ENCODE peak calls at places on chromosome 7, in four cellular contexts. Y is ovary, G is right lobe of liver, S is A549. M is an unnamed sample.

GRCh38 chr7:70285176-70285575 is 686.9 kb downstream of the AUTS2 start:
- DNase-seq in Y (no peak), G (no peak), S (no peak), M (no peak)

GRCh38 chr7:106347229-106347833 is 62.5 kb upstream of the NAMPT start:
- DNase-seq in Y (no peak), G (no peak), S (no peak), M (no peak)

GRCh38 chr7:155456772-155457543 is 971 bp upstream of the EN2 start:
- DNase-seq in Y (peak; percentile 85), G (peak; percentile 54), S (peak; percentile 85), M (peak; percentile 79)

GRCh38 chr7:76074972-76075370 is 27.1 kb downstream of the MDH2 start:
- DNase-seq in Y (no peak), G (no peak), S (no peak), M (no peak)

GRCh38 chr7:151290355-151290760 is 41.9 kb upstream of the SMARCD3 start:
- DNase-seq in Y (no peak), G (no peak), S (no peak), M (no peak)

GRCh38 chr7:138097064-138097741 is 20.9 kb downstream of the AKR1D1 start:
- DNase-seq in Y (no peak), G (peak; percentile 39), S (peak; percentile 31), M (no peak)

GRCh38 chr7:102138676-102139075 is 148.0 kb upstream of the SH2B2 start:
- DNase-seq in Y (no peak), G (no peak), S (no peak), M (no peak)

GRCh38 chr7:148209643-148210042 is 380.9 kb upstream of the C7orf33 start:
- DNase-seq in Y (no peak), G (no peak), S (no peak), M (no peak)

GRCh38 chr7:82210422-82211184 is 233.0 kb downstream of the CACNA2D1 start:
- DNase-seq in Y (no peak), G (no peak), S (no peak), M (no peak)

GRCh38 chr7:95205821-95206220 is 118.5 kb downstream of the PON1 start:
- DNase-seq in Y (no peak), G (no peak), S (peak; percentile 9), M (no peak)

GRCh38 chr7:16320261-16320660 is 101.1 kb downstream of the CRPPA start:
- DNase-seq in Y (no peak), G (no peak), S (no peak), M (no peak)

GRCh38 chr7:149855368-149856305 is 17.5 kb downstream of the ZNF862 start:
- DNase-seq in Y (no peak), G (no peak), S (no peak), M (no peak)

GRCh38 chr7:2956526-2957368 is 86.9 kb downstream of the CARD11 start:
- DNase-seq in Y (no peak), G (no peak), S (peak; percentile 76), M (no peak)

GRCh38 chr7:155680864-155681263 is 36.4 kb downstream of the RBM33 start:
- DNase-seq in Y (no peak), G (no peak), S (no peak), M (no peak)

GRCh38 chr7:159028456-159029401 is 115.9 kb downstream of the VIPR2 start:
- DNase-seq in Y (peak; percentile 40), G (no peak), S (no peak), M (no peak)

GRCh38 chr7:99040104-99040958 is 103.6 kb downstream of the SMURF1 start:
- DNase-seq in Y (peak; percentile 88), G (peak; percentile 63), S (peak; percentile 90), M (peak; percentile 74)

GRCh38 chr7:150357277-150357676 is 11.3 kb upstream of the REPIN1 start:
- DNase-seq in Y (no peak), G (no peak), S (no peak), M (no peak)

GRCh38 chr7:45978010-45978681 is 57.1 kb upstream of the IGFBP3 start:
- DNase-seq in Y (no peak), G (peak; percentile 38), S (peak; percentile 99), M (no peak)

GRCh38 chr7:157056246-157056645 is 45.8 kb upstream of the MNX1 start:
- DNase-seq in Y (no peak), G (no peak), S (no peak), M (no peak)

GRCh38 chr7:143295870-143296269 is 7.7 kb downstream of the CASP2 start:
- DNase-seq in Y (no peak), G (no peak), S (no peak), M (no peak)

GRCh38 chr7:32116436-32116835 is 46.2 kb upstream of the PDE1C start:
- DNase-seq in Y (no peak), G (no peak), S (no peak), M (no peak)

GRCh38 chr7:155230169-155230593 is 67.5 kb upstream of the INSIG1 start:
- DNase-seq in Y (no peak), G (no peak), S (peak; percentile 90), M (peak; percentile 69)

GRCh38 chr7:156751319-156751718 is 110.7 kb downstream of the RNF32 start:
- DNase-seq in Y (no peak), G (no peak), S (peak; percentile 17), M (no peak)

GRCh38 chr7:40570218-40570617 is 435.4 kb downstream of the SUGCT start:
- DNase-seq in Y (no peak), G (no peak), S (no peak), M (no peak)

GRCh38 chr7:74023786-74024185 is 4.2 kb upstream of the ELN start:
- DNase-seq in Y (no peak), G (no peak), S (no peak), M (no peak)

DNA sequence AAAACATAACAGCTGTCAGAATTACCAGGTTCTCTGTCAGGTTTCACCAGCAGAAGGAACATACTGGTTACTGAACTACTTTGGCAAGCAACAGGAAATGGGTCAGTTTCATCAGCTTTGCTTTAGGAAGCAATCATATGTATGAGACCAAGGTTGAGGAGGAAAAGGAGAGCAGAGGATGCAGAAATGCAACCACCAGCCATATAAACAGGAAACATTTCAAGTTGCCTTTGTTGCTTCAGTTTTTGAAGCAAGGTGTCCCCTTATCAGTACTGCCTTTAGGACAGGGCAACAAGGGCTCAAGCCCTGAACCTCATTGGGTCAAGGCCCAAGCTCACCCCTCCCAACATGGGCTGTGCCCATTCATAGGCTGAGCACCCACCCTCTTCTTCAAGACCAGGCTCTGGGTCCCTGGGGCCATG is 10.2 kb downstream of the HIPK2 start:
- DNase-seq in Y (no peak), G (no peak), S (no peak), M (no peak)
- H3K4me1 ChIP-seq in Y (peaks cover 1% of the 10 kb centered on the region), G (peaks cover 37% of the 10 kb centered on the region), S (peaks cover 32% of the 10 kb centered on the region), M (peaks cover 25% of the 10 kb centered on the region)

DNA sequence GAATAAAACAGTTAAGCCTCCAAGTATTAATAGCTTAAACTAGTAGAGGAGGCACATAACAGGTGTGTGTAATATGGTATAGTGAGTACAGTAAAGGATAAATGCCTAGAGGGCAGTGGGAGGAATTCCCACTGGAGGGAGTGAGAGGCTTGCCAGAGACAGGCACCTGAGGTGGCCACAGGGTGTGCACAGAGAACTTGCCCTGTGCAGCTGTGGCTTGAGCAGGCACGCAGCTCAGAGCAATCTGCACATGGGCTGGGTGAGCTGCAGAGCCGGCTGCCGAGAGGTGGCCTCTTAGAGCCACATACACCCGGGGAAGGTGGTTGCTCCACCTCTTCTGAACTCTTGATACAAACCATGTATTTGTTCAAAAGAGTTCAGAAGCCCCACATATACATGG is 237.1 kb downstream of the COBL start:
- DNase-seq in Y (no peak), G (no peak), S (no peak), M (peak; percentile 63)
- H3K4me1 ChIP-seq in Y (no peaks in the 10 kb centered on the region), G (no peaks in the 10 kb centered on the region), S (no peaks in the 10 kb centered on the region), M (peaks cover 24% of the 10 kb centered on the region)

GRCh38 chr7:64888901-64889685 is 14.0 kb upstream of the ZNF273 start:
- DNase-seq in Y (peak; percentile 48), G (peak; percentile 43), S (no peak), M (peak; percentile 61)
- H3K4me1 ChIP-seq in Y (peaks cover 11% of the 10 kb centered on the region), G (no peaks in the 10 kb centered on the region), S (no peaks in the 10 kb centered on the region), M (no peaks in the 10 kb centered on the region)

GRCh38 chr7:50333266-50333665 is 28.8 kb downstream of the IKZF1 start:
- DNase-seq in Y (no peak), G (no peak), S (no peak), M (no peak)
- H3K4me1 ChIP-seq in Y (no peaks in the 10 kb centered on the region), G (no peaks in the 10 kb centered on the region), S (no peaks in the 10 kb centered on the region), M (no peaks in the 10 kb centered on the region)

DNA sequence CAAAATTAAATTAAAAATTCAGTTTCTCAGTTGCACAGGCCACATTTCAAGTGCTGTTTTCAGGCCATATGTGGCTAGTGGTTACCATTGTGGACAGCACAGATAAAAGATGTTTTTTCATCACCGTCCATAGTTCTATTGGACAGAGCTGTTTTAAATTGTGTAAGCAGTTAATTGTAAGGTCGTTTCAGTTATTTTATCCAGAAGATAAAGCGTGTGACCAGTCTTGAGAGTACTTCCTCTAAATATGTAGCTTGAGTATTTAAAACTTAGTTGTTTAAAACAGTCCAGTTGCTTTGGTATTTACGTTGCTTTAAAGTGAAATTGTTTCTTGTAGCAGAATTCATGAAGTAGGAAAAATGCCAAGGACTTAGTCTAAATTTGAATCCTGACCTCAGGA is 66.9 kb downstream of the ZNRF2 start:
- DNase-seq in Y (no peak), G (no peak), S (no peak), M (no peak)
- H3K4me1 ChIP-seq in Y (no peaks in the 10 kb centered on the region), G (peaks cover 6% of the 10 kb centered on the region), S (peaks cover 21% of the 10 kb centered on the region), M (peaks cover 32% of the 10 kb centered on the region)

GRCh38 chr7:6158424-6159096 is 113.9 kb downstream of the CYTH3 start:
- DNase-seq in Y (no peak), G (no peak), S (no peak), M (no peak)
- H3K4me1 ChIP-seq in Y (no peaks in the 10 kb centered on the region), G (no peaks in the 10 kb centered on the region), S (no peaks in the 10 kb centered on the region), M (no peaks in the 10 kb centered on the region)

GRCh38 chr7:18503068-18503859 is 7.7 kb downstream of the HDAC9 start:
- DNase-seq in Y (no peak), G (no peak), S (no peak), M (no peak)
- H3K4me1 ChIP-seq in Y (no peaks in the 10 kb centered on the region), G (no peaks in the 10 kb centered on the region), S (no peaks in the 10 kb centered on the region), M (no peaks in the 10 kb centered on the region)

GRCh38 chr7:1236831-1237701 is 4.4 kb downstream of the UNCX start:
- DNase-seq in Y (no peak), G (no peak), S (no peak), M (no peak)
- H3K4me1 ChIP-seq in Y (peaks cover 2% of the 10 kb centered on the region), G (no peaks in the 10 kb centered on the region), S (peaks cover 26% of the 10 kb centered on the region), M (no peaks in the 10 kb centered on the region)

M was measured in pancreas.